ENCODE peak calls at places on chromosomes 16 and 17, in eight cellular contexts. X, J, R, W, Z, D, Q and B are unnamed samples.

GRCh38 chr17:43732961-43733360 is 25.6 kb downstream of the SOST start:
- DNase-seq in X (no peak), J (no peak), R (peak; percentile 82), W (no peak), Z (no peak), D (no peak), Q (no peak), B (no peak)

GRCh38 chr17:42989726-42990652 is 8.2 kb upstream of the RPL27 start:
- DNase-seq in X (no peak), J (no peak), R (peak; percentile 65), W (no peak), Z (no peak), D (no peak), Q (peak; percentile 64), B (no peak)

GRCh38 chr17:9002610-9003354 is 18.5 kb upstream of the NTN1 start:
- DNase-seq in X (no peak), J (no peak), R (peak; percentile 28), W (peak; percentile 32), Z (no peak), D (peak; percentile 55), Q (peak; percentile 47), B (no peak)

GRCh38 chr16:73735018-73735417 is 561.6 kb upstream of the PSMD7 start:
- DNase-seq in X (no peak), J (no peak), R (peak; percentile 96), W (no peak), Z (no peak), D (peak; percentile 29), Q (peak; percentile 13), B (no peak)

GRCh38 chr17:6381052-6381451 is 53.9 kb downstream of the AIPL1 start:
- DNase-seq in X (no peak), J (no peak), R (peak; percentile 55), W (no peak), Z (no peak), D (no peak), Q (no peak), B (no peak)

GRCh38 chr16:68005786-68006286 is 6.6 kb upstream of the DPEP2 start:
- DNase-seq in X (peak; percentile 70), J (peak; percentile 77), R (peak; percentile 69), W (no peak), Z (no peak), D (no peak), Q (no peak), B (no peak)

GRCh38 chr17:72514888-72515287 is 394.1 kb downstream of the SOX9 start:
- DNase-seq in X (no peak), J (no peak), R (no peak), W (peak; percentile 25), Z (no peak), D (peak; percentile 38), Q (no peak), B (no peak)

GRCh38 chr17:8585911-8586310 is 44.6 kb downstream of the MYH10 start:
- DNase-seq in X (no peak), J (no peak), R (no peak), W (no peak), Z (no peak), D (no peak), Q (no peak), B (no peak)

GRCh38 chr16:50296807-50297206 is 30.5 kb downstream of the ADCY7 start:
- DNase-seq in X (peak; percentile 35), J (no peak), R (no peak), W (no peak), Z (peak; percentile 45), D (no peak), Q (no peak), B (no peak)

GRCh38 chr17:57332501-57332900 is 76.2 kb downstream of the MSI2 start:
- DNase-seq in X (no peak), J (no peak), R (no peak), W (no peak), Z (no peak), D (no peak), Q (no peak), B (no peak)

GRCh38 chr17:82113422-82113821 is 15.4 kb upstream of the FASN start:
- DNase-seq in X (no peak), J (peak; percentile 56), R (no peak), W (no peak), Z (no peak), D (no peak), Q (no peak), B (no peak)
- H3K4me1 ChIP-seq in X (peaks cover 3% of the 10 kb centered on the region), J (peaks cover 5% of the 10 kb centered on the region), R (no peaks in the 10 kb centered on the region), W (no peaks in the 10 kb centered on the region), Z (no peaks in the 10 kb centered on the region), D (peaks cover 9% of the 10 kb centered on the region), Q (peaks cover 7% of the 10 kb centered on the region), B (no peaks in the 10 kb centered on the region)

GRCh38 chr16:47113130-47113529 is 30.6 kb downstream of the NETO2 start:
- DNase-seq in X (no peak), J (no peak), R (no peak), W (no peak), Z (no peak), D (no peak), Q (no peak), B (no peak)

GRCh38 chr16:47109361-47109760 is 34.4 kb downstream of the NETO2 start:
- DNase-seq in X (no peak), J (no peak), R (no peak), W (no peak), Z (no peak), D (no peak), Q (no peak), B (no peak)

DNA sequence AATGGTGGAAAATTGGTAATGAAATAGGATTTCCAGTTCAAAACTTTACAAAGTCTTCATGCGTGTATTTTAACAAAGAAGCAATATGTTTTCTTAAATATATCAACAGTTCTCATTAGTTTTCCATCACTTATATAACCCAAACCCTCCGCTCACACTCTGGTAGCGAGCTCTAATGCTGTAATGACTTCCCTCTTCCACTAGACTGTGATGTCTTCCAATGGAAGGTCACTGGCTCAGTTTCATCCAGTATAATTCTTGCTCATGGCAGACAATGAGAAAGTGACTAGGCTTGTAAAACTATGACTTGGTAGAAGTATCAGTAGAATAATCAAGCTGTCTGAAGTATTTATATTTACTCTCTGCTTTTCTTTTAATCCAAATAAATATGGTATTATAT is 32.8 kb downstream of the NETO2 start:
- DNase-seq in X (no peak), J (no peak), R (peak; percentile 6), W (no peak), Z (no peak), D (no peak), Q (peak; percentile 23), B (no peak)
- TF ChIP-seq CTCF in X (no peak), J (no peak), R (no peak), W (no peak), Z (no peak), D (no peak), Q (no peak), B (no peak)

DNA sequence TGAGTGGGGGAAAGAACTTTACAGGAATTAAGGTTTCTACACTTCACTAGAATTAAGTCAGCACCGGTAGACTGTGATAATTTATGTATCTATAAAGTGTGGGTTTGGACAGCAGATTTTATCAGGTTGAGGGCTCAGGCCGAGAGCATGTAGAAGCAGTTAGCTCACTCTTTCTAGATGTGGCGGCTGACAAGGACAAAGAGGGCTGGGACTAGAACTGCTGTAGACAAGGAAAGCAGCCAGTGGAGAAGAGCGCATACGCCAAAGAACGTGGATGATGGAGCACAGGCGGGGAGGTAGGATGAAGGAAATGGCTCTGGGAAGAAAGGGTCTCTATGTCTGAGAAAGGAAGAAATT is 504 bp upstream of the GOSR1 start:
- DNase-seq in X (no peak), J (no peak), R (no peak), W (no peak), Z (no peak), D (peak; percentile 8), Q (no peak), B (no peak)
- H3K27ac ChIP-seq in X (peak overlapping the region; percentile 99), J (peak overlapping the region; percentile 92), R (no peak overlapping the region), W (peak overlapping the region; percentile 85), Z (peak overlapping the region; percentile 91), D (no peak overlapping the region), Q (peak overlapping the region; percentile 95), B (peak overlapping the region; percentile 80)

DNA sequence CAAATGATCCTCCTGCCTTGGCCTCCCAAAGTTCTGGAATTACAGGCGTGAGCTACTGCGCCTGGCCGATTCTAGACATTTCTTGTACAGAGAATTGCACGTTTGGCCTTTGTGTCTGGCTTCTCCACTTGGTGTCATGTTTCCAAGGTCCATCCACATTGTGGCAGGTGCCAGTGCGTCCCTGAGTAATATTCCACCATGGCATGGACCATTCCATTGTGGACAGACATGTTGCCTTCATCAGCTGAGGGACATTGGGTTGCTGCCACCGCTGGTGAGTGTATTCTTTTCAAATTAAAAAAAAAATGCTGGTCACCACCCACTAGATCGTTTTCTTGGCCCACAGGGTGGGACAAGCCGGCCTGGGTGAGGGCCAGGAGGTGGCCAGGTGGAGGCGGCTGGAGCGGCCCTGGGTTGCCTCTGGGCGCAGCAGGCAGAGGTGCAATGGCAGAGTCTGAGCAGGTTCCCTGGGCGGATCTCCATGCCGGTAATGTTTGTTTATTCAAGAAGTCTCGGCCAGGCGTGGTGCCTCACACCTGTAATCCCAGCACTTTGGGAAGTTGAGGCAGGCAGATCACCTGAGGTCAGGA is 274.1 kb downstream of the SEC14L1 start:
- DNase-seq in X (no peak), J (no peak), R (no peak), W (no peak), Z (no peak), D (no peak), Q (no peak), B (no peak)
- H3K4me1 ChIP-seq in X (peaks cover 24% of the 10 kb centered on the region), J (peaks cover 57% of the 10 kb centered on the region), R (peaks cover 52% of the 10 kb centered on the region), W (peaks cover 19% of the 10 kb centered on the region), Z (peaks cover 71% of the 10 kb centered on the region), D (peaks cover 13% of the 10 kb centered on the region), Q (peaks cover 54% of the 10 kb centered on the region), B (peaks cover 9% of the 10 kb centered on the region)

DNA sequence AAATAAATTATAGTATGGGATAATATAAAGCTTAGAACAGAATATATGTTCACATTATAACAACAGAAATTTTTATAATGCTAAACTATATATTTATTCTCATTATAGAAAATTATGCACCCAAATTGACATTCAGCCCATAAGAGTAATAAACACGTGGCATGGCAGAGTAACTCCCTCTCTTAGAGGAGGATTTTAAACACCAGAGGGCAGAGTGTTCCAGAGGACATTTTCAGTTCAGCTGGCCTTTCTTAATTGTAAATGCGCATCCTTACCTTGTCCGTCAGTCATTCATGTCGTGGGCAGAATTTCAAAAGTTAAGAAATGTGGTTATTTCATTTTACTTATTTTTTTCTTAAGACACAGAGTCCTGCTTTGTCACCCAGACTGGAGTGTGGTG is 147.1 kb downstream of the TANC2 start:
- DNase-seq in X (no peak), J (no peak), R (no peak), W (no peak), Z (no peak), D (no peak), Q (peak; percentile 22), B (no peak)
- TF ChIP-seq CTCF in X (peak; percentile 30), J (no peak), R (no peak), W (no peak), Z (no peak), D (peak; percentile 31), Q (peak; percentile 39), B (peak; percentile 32)

GRCh38 chr17:19344311-19345066 is 18.0 kb downstream of the B9D1 start:
- DNase-seq in X (peak; percentile 63), J (no peak), R (no peak), W (no peak), Z (no peak), D (no peak), Q (no peak), B (no peak)
- H3K27ac ChIP-seq in X (no peak overlapping the region), J (no peak overlapping the region), R (no peak overlapping the region), W (no peak overlapping the region), Z (no peak overlapping the region), D (no peak overlapping the region), Q (peak overlapping the region; percentile 93), B (no peak overlapping the region)